ENCODE peak calls at places on chromosomes 11 and 22, in eight cellular contexts. J is endodermal cell, T is keratinocyte, V is sigmoid colon, B is iPS DF 6.9, Q is SK-N-MC, G is mesendoderm, H is right atrium auricular region. M is an unnamed sample.

GRCh38 chr22:23514317-23515038 is 65.6 kb downstream of the IGLL1 start:
- DNase-seq in G (peak), J (peak), T (no peak), H (no peak), V (peak), Q (no peak), B (no peak), M (peak)

GRCh38 chr11:61978703-61979661 is 11.5 kb upstream of the FTH1 start:
- DNase-seq in B (no peak), H (no peak), J (no peak), Q (no peak), V (no peak), G (no peak), T (no peak), M (no peak)

GRCh38 chr11:46363455-46363920 is 16.2 kb downstream of the DGKZ start:
- DNase-seq in B (no peak), T (no peak), Q (no peak), G (no peak), H (peak), V (no peak), J (no peak), M (peak)

GRCh38 chr11:70304208-70304603 is 33.7 kb downstream of the PPFIA1 start:
- DNase-seq in J (no peak), G (no peak), H (no peak), B (no peak), V (peak), T (no peak), Q (no peak), M (no peak)

GRCh38 chr11:61129608-61130523 is 27.6 kb downstream of the CD5 start:
- DNase-seq in T (peak), Q (no peak), H (peak), V (peak), B (peak), G (peak), J (peak), M (peak)

GRCh38 chr22:30422481-30423295 is 2.9 kb upstream of the MTFP1 start:
- DNase-seq in J (peak), B (no peak), G (peak), Q (no peak), V (peak), H (peak), T (peak), M (peak)

GRCh38 chr22:24681236-24681635 is 78.2 kb downstream of the GGT1 start:
- DNase-seq in J (no peak), G (no peak), T (no peak), V (no peak), H (no peak), Q (no peak), B (no peak), M (peak)

GRCh38 chr11:61718613-61719302 is 33.7 kb upstream of the MYRF start:
- DNase-seq in J (peak), G (peak), H (no peak), V (peak), B (no peak), Q (no peak), T (no peak), M (peak)

GRCh38 chr22:49724893-49725489 is 102.7 kb downstream of the BRD1 start:
- DNase-seq in B (no peak), G (peak), J (peak), H (peak), V (no peak), Q (no peak), T (no peak), M (peak)

GRCh38 chr22:37633082-37633692 is 6.3 kb upstream of the SH3BP1 start:
- DNase-seq in V (no peak), G (no peak), Q (no peak), T (no peak), H (no peak), B (no peak), J (no peak), M (no peak)

GRCh38 chr11:37858398-37858797 is 1260.4 kb upstream of the RAG2 start:
- DNase-seq in V (no peak), Q (no peak), G (no peak), H (no peak), T (no peak), J (no peak), B (no peak), M (no peak)

GRCh38 chr11:20161230-20161918 is 1.1 kb upstream of the DBX1 start:
- DNase-seq in V (no peak), B (no peak), T (no peak), G (peak), J (peak), Q (no peak), H (no peak), M (peak)

GRCh38 chr22:27418261-27418660 is 383.3 kb downstream of the MN1 start:
- DNase-seq in H (no peak), B (no peak), T (no peak), G (no peak), V (no peak), Q (no peak), J (no peak), M (no peak)

GRCh38 chr11:77672276-77672675 is 34.7 kb upstream of the CLNS1A start:
- DNase-seq in G (no peak), H (no peak), Q (no peak), B (no peak), T (no peak), V (no peak), J (no peak), M (peak)

GRCh38 chr11:2564008-2564530 is 119.3 kb downstream of the KCNQ1 start:
- DNase-seq in H (no peak), Q (no peak), J (no peak), G (no peak), V (peak), T (no peak), B (no peak), M (no peak)

GRCh38 chr11:82521427-82521826 is 212.2 kb downstream of the FAM181B start:
- DNase-seq in V (peak), B (no peak), Q (no peak), J (no peak), G (no peak), H (no peak), T (no peak), M (no peak)

GRCh38 chr11:18253778-18254338 is 5.4 kb upstream of the SAA2 start:
- DNase-seq in J (peak), H (no peak), B (no peak), G (no peak), V (no peak), T (no peak), Q (no peak), M (no peak)

GRCh38 chr22:19909350-19910179 is 32.0 kb upstream of the COMT start:
- DNase-seq in V (peak), H (peak), J (peak), Q (peak), T (peak), G (peak), B (peak), M (peak)

GRCh38 chr11:65492637-65493366 is 6.0 kb upstream of the MALAT1 start:
- DNase-seq in G (peak), V (peak), H (peak), Q (no peak), B (no peak), T (no peak), J (peak), M (peak)

GRCh38 chr11:92251980-92252379 is 27.4 kb downstream of the FAT3 start:
- DNase-seq in H (no peak), V (no peak), B (no peak), G (peak), Q (no peak), J (no peak), T (no peak), M (no peak)

GRCh38 chr11:61814958-61815789 is 1.6 kb downstream of the FADS1 start:
- DNase-seq in Q (no peak), J (peak), V (peak), H (peak), B (peak), T (no peak), G (peak), M (peak)

GRCh38 chr22:46972256-46972655 is 209.8 kb downstream of the TBC1D22A start:
- DNase-seq in B (no peak), G (no peak), H (no peak), Q (no peak), T (no peak), V (peak), J (no peak), M (peak)

GRCh38 chr11:47220401-47220821 is 5.6 kb downstream of the DDB2 start:
- DNase-seq in G (no peak), H (no peak), J (no peak), Q (no peak), V (no peak), T (no peak), B (no peak), M (no peak)

GRCh38 chr22:21961127-21961867 is 8.6 kb upstream of the PPM1F start:
- DNase-seq in J (peak), V (no peak), B (no peak), Q (no peak), G (no peak), H (no peak), T (no peak), M (peak)

GRCh38 chr11:8989411-8989810 is 14.4 kb downstream of the NRIP3 start:
- DNase-seq in G (peak), T (no peak), V (no peak), H (no peak), Q (no peak), J (no peak), B (no peak), M (no peak)

GRCh38 chr11:132234878-132235277 is 864.5 kb downstream of the NTM start:
- DNase-seq in H (no peak), Q (no peak), V (no peak), B (no peak), G (no peak), J (no peak), T (no peak), M (peak)

GRCh38 chr11:78905756-78906155 is 331.1 kb upstream of the NARS2 start:
- DNase-seq in Q (no peak), J (no peak), B (no peak), V (no peak), H (no peak), T (no peak), G (no peak), M (no peak)

GRCh38 chr11:10038916-10039315 is 255.1 kb downstream of the SBF2 start:
- DNase-seq in J (no peak), G (no peak), V (no peak), Q (no peak), B (no peak), T (no peak), H (no peak), M (no peak)

DNA sequence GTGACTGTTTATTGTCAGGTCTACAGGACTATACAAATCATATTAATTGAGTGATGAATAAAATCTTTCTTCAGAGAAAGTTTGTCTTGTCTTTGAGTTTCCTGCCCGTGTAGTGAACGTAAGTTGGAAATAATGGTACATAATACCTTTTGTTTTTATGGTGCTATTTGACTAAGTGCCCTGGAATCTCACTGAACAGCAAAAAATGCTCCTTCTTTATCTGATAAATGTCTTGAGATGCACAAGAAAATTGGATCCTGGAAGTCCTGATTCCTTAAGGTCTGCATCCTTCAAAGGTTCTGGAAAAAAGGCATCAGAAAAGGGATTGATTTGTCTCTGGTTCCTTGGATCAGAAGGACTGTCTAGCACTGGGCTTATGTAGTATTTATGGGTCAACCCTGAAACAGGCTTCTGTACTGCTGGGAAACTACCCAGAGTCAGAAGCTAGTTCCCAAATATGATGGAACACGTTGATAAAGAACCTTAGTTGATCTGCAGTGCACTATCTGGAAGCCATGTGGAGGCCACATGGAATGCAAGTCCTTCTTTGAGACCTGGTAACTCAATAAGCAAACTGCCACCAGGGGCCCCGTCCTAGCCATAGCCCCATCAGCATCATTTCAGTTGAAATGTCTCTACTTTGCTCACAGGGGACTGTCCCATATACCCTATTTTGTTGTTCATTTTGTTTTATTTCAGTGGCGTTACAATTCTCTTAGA is 100.6 kb upstream of the CD44 start:
- DNase-seq in B (no peak), H (no peak), Q (no peak), T (no peak), V (no peak), J (no peak), G (no peak), M (no peak)
- H3K27ac ChIP-seq in B (no peak), H (no peak), Q (no peak), T (peak), V (no peak), J (no peak), G (no peak), M (no peak)

DNA sequence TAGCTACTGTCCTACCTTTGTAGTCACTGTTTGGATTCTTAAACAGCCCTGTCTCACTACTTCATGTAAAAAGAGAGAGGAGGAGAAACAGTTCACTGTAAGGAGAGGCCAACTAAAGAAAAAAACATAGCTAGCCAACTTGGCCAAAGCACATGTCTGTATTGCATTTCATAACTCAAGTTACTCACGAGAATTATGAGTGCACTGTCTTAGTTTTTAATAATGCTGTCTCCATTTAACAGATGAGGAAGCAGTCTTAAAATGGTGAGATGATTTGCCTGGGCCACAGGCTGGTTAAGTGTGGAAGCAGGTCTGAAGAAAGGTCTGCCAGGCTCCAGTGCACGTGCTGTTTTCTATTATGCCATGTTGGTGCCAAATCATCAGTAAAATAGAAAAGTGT is 104.5 kb downstream of the UVRAG start:
- DNase-seq in T (no peak), J (no peak), V (peak), H (no peak), Q (no peak), B (no peak), G (no peak), M (peak)
- H3K27ac ChIP-seq in T (no peak), J (no peak), V (peak), H (no peak), Q (no peak), B (no peak), G (no peak), M (no peak)

GRCh38 chr11:124674571-124674970 is 867 bp downstream of the SPA17 start:
- DNase-seq in B (no peak), J (no peak), T (no peak), H (no peak), G (no peak), Q (no peak), V (no peak), M (no peak)

GRCh38 chr11:124673333-124674167 is at the start of the genes SIAE and SPA17:
- DNase-seq in T (peak), H (peak), Q (peak), J (peak), B (no peak), G (peak), V (peak), M (peak)

GRCh38 chr11:124674168-124674517 is 439 bp downstream of the SPA17 start:
- DNase-seq in G (no peak), H (no peak), Q (no peak), J (no peak), T (no peak), V (no peak), B (no peak), M (no peak)

GRCh38 chr11:124670732-124671131 is 2.8 kb downstream of the SIAE start:
- DNase-seq in Q (no peak), B (no peak), T (no peak), G (no peak), V (no peak), J (no peak), H (no peak), M (no peak)

GRCh38 chr11:124672531-124673215 is 866 bp downstream of the SIAE start:
- DNase-seq in T (no peak), H (no peak), G (no peak), V (no peak), J (no peak), B (no peak), Q (no peak), M (no peak)
- H3K27ac ChIP-seq in T (peak), H (peak), G (no peak), V (peak), J (no peak), B (no peak), Q (no peak), M (peak)

GRCh38 chr22:38760477-38761201 is 4.8 kb upstream of the SUN2 start:
- DNase-seq in B (no peak), H (no peak), V (no peak), J (no peak), Q (no peak), T (no peak), G (no peak), M (peak)

GRCh38 chr22:38766076-38766777 is 10.4 kb upstream of the SUN2 start:
- DNase-seq in Q (no peak), H (no peak), T (no peak), B (peak), V (peak), J (peak), G (peak), M (peak)

GRCh38 chr22:38761202-38762162 is 5.7 kb upstream of the SUN2 start:
- DNase-seq in Q (no peak), B (no peak), J (no peak), G (no peak), T (no peak), V (no peak), H (no peak), M (no peak)

GRCh38 chr22:38759005-38759404 is 3.2 kb upstream of the SUN2 start:
- DNase-seq in G (no peak), Q (no peak), H (no peak), J (no peak), V (no peak), B (no peak), T (no peak), M (peak)

DNA sequence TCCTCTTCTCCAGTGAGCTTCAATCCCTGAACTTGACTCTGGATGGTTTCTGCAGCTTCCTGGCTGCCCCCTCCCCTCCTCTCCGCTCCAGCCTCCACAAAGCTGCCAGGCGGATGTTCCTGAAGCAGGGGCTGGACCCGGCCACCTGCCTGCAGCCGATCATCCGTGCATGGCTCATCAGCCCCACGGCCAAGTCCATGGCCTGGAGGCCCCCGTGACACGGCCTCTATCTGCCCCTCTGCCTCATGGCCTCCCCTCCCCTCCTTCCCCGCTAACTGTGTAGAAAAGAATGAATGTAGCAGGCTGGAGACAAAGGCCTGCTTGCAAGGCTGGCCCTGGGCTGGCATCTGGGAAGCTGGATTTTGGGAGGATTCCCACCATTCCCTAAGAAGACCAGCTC is 6.8 kb upstream of the SUN2 start:
- DNase-seq in H (no peak), Q (no peak), B (no peak), T (no peak), J (no peak), V (no peak), G (no peak), M (peak)
- H3K27ac ChIP-seq in H (no peak), Q (peak), B (no peak), T (no peak), J (peak), V (no peak), G (no peak), M (no peak)